ENCODE peak calls at places on chromosomes 5 and 9, in five cellular contexts. One of them, this sample, is unnamed.

GRCh38 chr9:14278291-14278721 is 35.6 kb downstream of the NFIB start:
- DNase-seq in IMR-90: peak; percentile 82
- DNase-seq in trophoblast cell: no peak
- DNase-seq in neuronal stem cell: no peak
- DNase-seq in mesendoderm: no peak
- DNase-seq in this sample: no peak

GRCh38 chr9:89603629-89604462 is 966 bp upstream of the GADD45G start:
- DNase-seq in IMR-90: peak; percentile 11
- DNase-seq in trophoblast cell: peak; percentile 28
- DNase-seq in neuronal stem cell: peak; percentile 82
- DNase-seq in mesendoderm: peak; percentile 92
- DNase-seq in this sample: peak; percentile 57

GRCh38 chr9:29548436-29548835 is 1975.2 kb upstream of the C9orf72 start:
- DNase-seq in IMR-90: no peak
- DNase-seq in neuronal stem cell: no peak
- DNase-seq in mesendoderm: no peak
- DNase-seq in trophoblast cell: no peak
- DNase-seq in this sample: no peak

GRCh38 chr5:62718368-62718767 is 139.7 kb downstream of the LRRC70 start:
- DNase-seq in trophoblast cell: peak; percentile 22
- DNase-seq in IMR-90: no peak
- DNase-seq in mesendoderm: peak; percentile 84
- DNase-seq in neuronal stem cell: no peak
- DNase-seq in this sample: no peak

GRCh38 chr5:61665939-61666621 is 334.0 kb downstream of the ZSWIM6 start:
- DNase-seq in neuronal stem cell: no peak
- DNase-seq in trophoblast cell: no peak
- DNase-seq in IMR-90: no peak
- DNase-seq in mesendoderm: no peak
- DNase-seq in this sample: no peak

GRCh38 chr9:20028192-20028848 is 239.5 kb upstream of the SLC24A2 start:
- DNase-seq in IMR-90: no peak
- DNase-seq in neuronal stem cell: no peak
- DNase-seq in mesendoderm: no peak
- DNase-seq in trophoblast cell: no peak
- DNase-seq in this sample: no peak

GRCh38 chr5:126872558-126873349 is 95.8 kb downstream of the LMNB1 start:
- DNase-seq in neuronal stem cell: no peak
- DNase-seq in IMR-90: no peak
- DNase-seq in trophoblast cell: no peak
- DNase-seq in mesendoderm: no peak
- DNase-seq in this sample: no peak

GRCh38 chr9:77752566-77752965 is 104.4 kb upstream of the GNA14 start:
- DNase-seq in mesendoderm: no peak
- DNase-seq in trophoblast cell: no peak
- DNase-seq in IMR-90: peak; percentile 94
- DNase-seq in neuronal stem cell: no peak
- DNase-seq in this sample: no peak

GRCh38 chr9:124718928-124719327 is 52.2 kb downstream of the NR6A1 start:
- DNase-seq in trophoblast cell: no peak
- DNase-seq in IMR-90: no peak
- DNase-seq in neuronal stem cell: no peak
- DNase-seq in mesendoderm: no peak
- DNase-seq in this sample: no peak

GRCh38 chr5:142826741-142827492 is 56.7 kb downstream of the ARHGAP26 start:
- DNase-seq in neuronal stem cell: no peak
- DNase-seq in mesendoderm: no peak
- DNase-seq in IMR-90: peak; percentile 75
- DNase-seq in trophoblast cell: peak; percentile 79
- DNase-seq in this sample: no peak

GRCh38 chr5:57499262-57500050 is 16.8 kb upstream of the ACTBL2 start:
- DNase-seq in IMR-90: peak; percentile 69
- DNase-seq in mesendoderm: peak; percentile 75
- DNase-seq in trophoblast cell: peak; percentile 78
- DNase-seq in neuronal stem cell: peak; percentile 56
- DNase-seq in this sample: peak; percentile 49

GRCh38 chr5:14447958-14448881 is 133.4 kb upstream of the OTULINL start:
- DNase-seq in neuronal stem cell: no peak
- DNase-seq in IMR-90: no peak
- DNase-seq in mesendoderm: no peak
- DNase-seq in trophoblast cell: no peak
- DNase-seq in this sample: no peak

GRCh38 chr5:142181096-142181495 is 72.5 kb downstream of the NDFIP1 start:
- DNase-seq in trophoblast cell: no peak
- DNase-seq in IMR-90: no peak
- DNase-seq in mesendoderm: no peak
- DNase-seq in neuronal stem cell: no peak
- DNase-seq in this sample: no peak

DNA sequence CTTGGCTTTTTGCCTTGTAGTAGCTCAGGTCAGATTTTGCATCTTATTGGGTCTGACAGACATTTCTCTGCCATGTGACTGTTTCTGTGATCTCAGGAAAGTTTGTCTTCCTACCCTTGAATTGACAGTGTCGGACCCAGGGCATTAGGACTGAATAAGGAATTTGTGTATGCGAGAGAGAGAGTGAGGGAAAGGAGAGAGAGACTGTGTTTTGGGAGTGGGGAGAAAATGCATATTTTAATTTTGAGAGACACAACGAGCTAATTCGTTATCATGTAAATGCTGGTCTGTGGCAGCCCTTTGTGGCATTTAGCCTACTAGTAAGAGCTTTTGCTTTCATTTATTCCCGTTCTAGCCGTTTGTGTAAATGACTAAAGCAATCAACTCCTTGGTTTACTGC is 79.9 kb upstream of the MAMDC2 start:
- DNase-seq in IMR-90: no peak
- DNase-seq in neuronal stem cell: no peak
- DNase-seq in mesendoderm: no peak
- DNase-seq in trophoblast cell: no peak
- DNase-seq in this sample: no peak
- H3K4me3 ChIP-seq in IMR-90: no peak overlapping the region
- H3K4me3 ChIP-seq in neuronal stem cell: no peak overlapping the region
- H3K4me3 ChIP-seq in mesendoderm: no peak overlapping the region
- H3K4me3 ChIP-seq in trophoblast cell: no peak overlapping the region
- H3K4me3 ChIP-seq in this sample: no peak overlapping the region

DNA sequence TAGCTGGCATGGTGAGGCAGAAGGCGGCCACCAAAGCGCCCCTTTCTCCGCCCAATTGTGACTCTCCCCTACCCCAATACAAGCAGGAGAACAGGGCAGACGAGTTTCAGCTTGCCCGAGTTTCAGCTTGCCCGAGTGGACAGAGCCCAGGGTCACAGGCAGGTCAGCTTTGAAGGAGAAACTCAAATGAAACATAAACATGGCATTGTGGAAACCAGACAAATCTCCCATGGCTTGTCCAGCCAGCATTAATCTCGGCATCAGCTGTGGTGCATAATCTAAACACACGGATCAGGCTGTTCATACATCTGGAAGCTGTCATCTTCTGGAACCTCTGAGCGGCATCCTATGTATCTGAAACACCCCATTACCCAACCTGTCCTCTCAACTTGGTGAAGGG is 16.9 kb downstream of the PTCH1 start:
- DNase-seq in trophoblast cell: no peak
- DNase-seq in IMR-90: peak; percentile 57
- DNase-seq in neuronal stem cell: no peak
- DNase-seq in mesendoderm: no peak
- DNase-seq in this sample: no peak
- H3K4me2 ChIP-seq in trophoblast cell: no peak overlapping the region
- H3K4me2 ChIP-seq in IMR-90: peak overlapping the region; percentile 1
- H3K4me2 ChIP-seq in neuronal stem cell: no peak overlapping the region
- H3K4me2 ChIP-seq in mesendoderm: no peak overlapping the region
- H3K4me2 ChIP-seq in this sample: no peak overlapping the region

GRCh38 chr5:11387382-11387781 is 516.9 kb downstream of the CTNND2 start:
- DNase-seq in neuronal stem cell: no peak
- DNase-seq in trophoblast cell: no peak
- DNase-seq in mesendoderm: no peak
- DNase-seq in IMR-90: no peak
- DNase-seq in this sample: no peak

GRCh38 chr5:11385901-11386293 is 518.3 kb downstream of the CTNND2 start:
- DNase-seq in mesendoderm: peak; percentile 44
- DNase-seq in neuronal stem cell: peak; percentile 70
- DNase-seq in trophoblast cell: no peak
- DNase-seq in IMR-90: no peak
- DNase-seq in this sample: no peak

GRCh38 chr5:11383506-11384095 is 520.6 kb downstream of the CTNND2 start:
- DNase-seq in neuronal stem cell: no peak
- DNase-seq in IMR-90: no peak
- DNase-seq in trophoblast cell: no peak
- DNase-seq in mesendoderm: no peak
- DNase-seq in this sample: no peak

GRCh38 chr5:11384441-11385250 is 519.6 kb downstream of the CTNND2 start:
- DNase-seq in IMR-90: no peak
- DNase-seq in neuronal stem cell: no peak
- DNase-seq in mesendoderm: peak; percentile 22
- DNase-seq in trophoblast cell: no peak
- DNase-seq in this sample: no peak

GRCh38 chr5:11385251-11385900 is 518.9 kb downstream of the CTNND2 start:
- DNase-seq in mesendoderm: no peak
- DNase-seq in trophoblast cell: no peak
- DNase-seq in neuronal stem cell: no peak
- DNase-seq in IMR-90: no peak
- DNase-seq in this sample: no peak
- H3K4me3 ChIP-seq in mesendoderm: no peak overlapping the region
- H3K4me3 ChIP-seq in trophoblast cell: peak overlapping the region; percentile 49
- H3K4me3 ChIP-seq in neuronal stem cell: no peak overlapping the region
- H3K4me3 ChIP-seq in IMR-90: no peak overlapping the region
- H3K4me3 ChIP-seq in this sample: no peak overlapping the region

DNA sequence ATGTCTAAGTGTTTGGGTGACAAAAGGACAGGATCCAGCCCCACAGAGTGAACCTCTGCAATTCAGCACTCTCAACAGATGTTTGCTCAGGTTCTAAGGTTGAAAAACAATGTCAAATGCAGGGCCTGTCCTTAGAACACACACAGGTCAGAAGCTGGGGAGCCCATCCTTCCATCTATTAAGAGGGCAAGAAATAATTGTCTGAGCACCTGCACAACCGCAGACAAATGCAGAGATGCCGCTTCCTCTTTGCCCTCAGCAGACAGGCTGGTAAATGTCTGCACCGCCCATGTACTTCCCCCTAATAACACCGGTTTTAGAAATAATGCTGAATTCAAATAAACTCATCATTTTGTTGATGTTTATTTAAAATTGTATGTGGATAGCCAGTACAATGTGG is 414.5 kb upstream of the ADAMTS16 start:
- DNase-seq in mesendoderm: no peak
- DNase-seq in neuronal stem cell: no peak
- DNase-seq in trophoblast cell: no peak
- DNase-seq in IMR-90: no peak
- DNase-seq in this sample: no peak
- H3K4me2 ChIP-seq in mesendoderm: no peak overlapping the region
- H3K4me2 ChIP-seq in neuronal stem cell: no peak overlapping the region
- H3K4me2 ChIP-seq in trophoblast cell: no peak overlapping the region
- H3K4me2 ChIP-seq in IMR-90: no peak overlapping the region
- H3K4me2 ChIP-seq in this sample: no peak overlapping the region